ENCODE peak calls at places on chromosome 5, in seven cellular contexts. S is CD8-positive, alpha-beta T cell; Z is stomach; C is SK-N-SH; H is HL-60; R is H9; Y is CD4-positive, alpha-beta T cell. P is an unnamed sample.

GRCh38 chr5:142976861-142977260 is 206.7 kb downstream of the ARHGAP26 start:
- DNase-seq in S (no peak), Z (no peak), C (no peak), H (peak), R (no peak), Y (no peak), P (no peak)

GRCh38 chr5:11126844-11127243 is 365.8 kb upstream of the DAP start:
- DNase-seq in S (no peak), Z (no peak), C (no peak), H (no peak), R (no peak), Y (no peak), P (no peak)

GRCh38 chr5:4387295-4387694 is 752.8 kb upstream of the ADAMTS16 start:
- DNase-seq in S (no peak), Z (no peak), C (no peak), H (no peak), R (no peak), Y (no peak), P (no peak)

GRCh38 chr5:113212244-113212920 is 222.4 kb downstream of the TSSK1B start:
- DNase-seq in S (no peak), Z (no peak), C (peak), H (no peak), R (no peak), Y (no peak), P (no peak)

GRCh38 chr5:180340856-180341255 is 12.3 kb downstream of the GFPT2 start:
- DNase-seq in S (no peak), Z (no peak), C (no peak), H (no peak), R (no peak), Y (no peak), P (no peak)

GRCh38 chr5:134577022-134577795 is 51.7 kb downstream of the JADE2 start:
- DNase-seq in S (no peak), Z (no peak), C (peak), H (no peak), R (no peak), Y (no peak), P (no peak)

GRCh38 chr5:43315262-43315661 is 2.0 kb upstream of the HMGCS1 start:
- DNase-seq in S (no peak), Z (no peak), C (no peak), H (no peak), R (no peak), Y (no peak), P (no peak)

GRCh38 chr5:60352992-60353391 is 347.0 kb downstream of the DEPDC1B start:
- DNase-seq in S (no peak), Z (peak), C (no peak), H (no peak), R (no peak), Y (no peak), P (no peak)

GRCh38 chr5:29614202-29614601 is 1579.3 kb upstream of the CDH6 start:
- DNase-seq in S (no peak), Z (no peak), C (no peak), H (no peak), R (no peak), Y (no peak), P (no peak)

GRCh38 chr5:68320094-68320986 is 104.8 kb downstream of the PIK3R1 start:
- DNase-seq in S (no peak), Z (peak), C (no peak), H (no peak), R (no peak), Y (no peak), P (no peak)

GRCh38 chr5:26833596-26833995 is 204.8 kb downstream of the CDH9 start:
- DNase-seq in S (no peak), Z (no peak), C (no peak), H (no peak), R (no peak), Y (no peak), P (no peak)

GRCh38 chr5:18745591-18745987 is 1111.3 kb downstream of the TAF11L14 start:
- DNase-seq in S (peak), Z (no peak), C (no peak), H (peak), R (no peak), Y (no peak), P (no peak)

GRCh38 chr5:73122875-73123810 is 2.8 kb downstream of the TMEM171 start:
- DNase-seq in S (no peak), Z (no peak), C (no peak), H (no peak), R (peak), Y (no peak), P (no peak)

GRCh38 chr5:174094857-174095606 is 49.5 kb downstream of the NSG2 start:
- DNase-seq in S (no peak), Z (no peak), C (no peak), H (no peak), R (no peak), Y (no peak), P (no peak)

GRCh38 chr5:73482383-73483193 is 15.7 kb upstream of the BTF3 start:
- DNase-seq in S (no peak), Z (no peak), C (no peak), H (no peak), R (no peak), Y (no peak), P (no peak)

GRCh38 chr5:171492781-171493180 is 73.3 kb downstream of the FGF18 start:
- DNase-seq in S (no peak), Z (no peak), C (peak), H (no peak), R (peak), Y (no peak), P (no peak)

GRCh38 chr5:141338538-141339306 is at the start of gene PCDHGA2:
- DNase-seq in S (no peak), Z (no peak), C (peak), H (no peak), R (peak), Y (no peak), P (no peak)

GRCh38 chr5:158820891-158821290 is 278.8 kb downstream of the EBF1 start:
- DNase-seq in S (no peak), Z (no peak), C (no peak), H (no peak), R (no peak), Y (no peak), P (no peak)
- H3K27ac ChIP-seq in S (no peak), Z (no peak), C (no peak), H (no peak), R (no peak), Y (no peak), P (no peak)

DNA sequence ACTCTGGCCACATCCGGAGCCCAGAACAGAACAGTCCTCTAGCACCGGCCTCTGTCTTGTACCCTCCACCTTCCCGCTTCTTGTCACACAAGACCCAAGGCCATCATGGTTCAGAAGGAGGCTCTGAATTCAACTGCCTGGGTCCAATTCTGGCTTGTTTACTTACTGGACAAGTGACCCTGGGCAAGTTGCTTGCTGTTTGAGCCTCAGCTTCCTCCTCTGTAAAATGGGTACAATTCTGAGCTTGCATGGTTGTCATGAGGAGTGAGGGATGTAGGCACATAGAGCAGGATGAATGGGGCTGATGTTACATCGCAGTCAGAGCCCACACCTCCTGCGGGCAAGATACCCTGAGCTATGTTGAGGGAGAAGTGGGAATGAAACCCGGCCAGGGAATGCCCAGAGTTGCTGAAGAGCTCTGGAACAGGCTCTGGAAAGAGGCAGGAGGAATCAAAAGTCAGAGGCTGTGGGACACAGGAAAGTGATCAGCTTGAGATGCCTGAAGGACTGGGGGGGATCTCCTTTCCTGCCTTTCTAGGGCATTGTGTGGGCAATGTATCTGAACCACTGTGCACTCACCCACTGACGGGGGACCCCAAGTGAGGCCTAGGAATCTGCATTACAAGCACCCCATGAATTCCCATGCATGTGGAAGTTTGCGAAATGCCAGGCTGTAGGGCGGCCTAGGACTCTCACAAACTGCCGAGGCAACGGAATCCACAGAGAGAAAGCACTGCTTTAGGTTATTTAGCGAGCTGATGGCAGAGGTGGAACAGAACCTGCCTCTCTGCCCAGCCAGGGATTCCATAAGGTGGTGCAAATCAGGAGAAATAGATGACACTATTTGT is 29.4 kb upstream of the IL17B start:
- DNase-seq in S (no peak), Z (no peak), C (no peak), H (no peak), R (no peak), Y (no peak), P (no peak)
- H3K27ac ChIP-seq in S (no peak), Z (peak), C (no peak), H (no peak), R (no peak), Y (no peak), P (no peak)

DNA sequence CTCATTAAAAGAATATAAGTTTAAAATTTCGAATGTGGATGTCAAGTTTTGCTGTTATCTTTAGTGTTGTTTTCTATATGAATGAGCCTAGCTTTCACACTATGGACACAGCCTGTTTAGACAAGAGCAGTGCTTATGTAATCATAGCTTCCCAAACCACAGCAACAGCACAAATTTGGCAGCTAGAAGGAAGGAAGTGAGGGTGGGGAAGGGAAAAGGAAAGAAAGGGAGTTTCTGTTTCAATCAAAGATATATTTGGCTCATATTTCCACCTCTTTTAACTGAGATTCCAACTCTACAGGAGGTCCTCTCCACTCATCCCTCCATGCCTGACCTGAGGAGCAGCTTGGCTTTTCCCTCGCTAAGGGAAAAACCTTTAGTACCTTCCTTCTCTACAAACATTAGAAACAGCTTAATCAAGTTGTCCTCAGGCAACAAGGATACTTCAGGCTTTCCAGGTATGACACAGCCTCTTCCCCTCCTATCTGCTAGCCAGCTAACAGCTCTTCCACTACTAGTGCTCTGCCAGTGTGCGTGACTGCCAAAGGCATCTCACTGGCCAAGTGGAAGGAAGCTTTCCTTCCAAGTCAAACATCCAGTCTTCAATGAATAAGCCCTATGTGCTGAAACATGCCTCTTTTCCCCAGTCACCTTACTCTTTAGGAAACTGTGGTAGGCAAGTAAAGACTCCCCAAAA is 268.6 kb upstream of the PTGER4 start:
- DNase-seq in S (no peak), Z (no peak), C (no peak), H (peak), R (no peak), Y (no peak), P (no peak)
- H3K27ac ChIP-seq in S (peak), Z (peak), C (no peak), H (peak), R (no peak), Y (peak), P (no peak)

DNA sequence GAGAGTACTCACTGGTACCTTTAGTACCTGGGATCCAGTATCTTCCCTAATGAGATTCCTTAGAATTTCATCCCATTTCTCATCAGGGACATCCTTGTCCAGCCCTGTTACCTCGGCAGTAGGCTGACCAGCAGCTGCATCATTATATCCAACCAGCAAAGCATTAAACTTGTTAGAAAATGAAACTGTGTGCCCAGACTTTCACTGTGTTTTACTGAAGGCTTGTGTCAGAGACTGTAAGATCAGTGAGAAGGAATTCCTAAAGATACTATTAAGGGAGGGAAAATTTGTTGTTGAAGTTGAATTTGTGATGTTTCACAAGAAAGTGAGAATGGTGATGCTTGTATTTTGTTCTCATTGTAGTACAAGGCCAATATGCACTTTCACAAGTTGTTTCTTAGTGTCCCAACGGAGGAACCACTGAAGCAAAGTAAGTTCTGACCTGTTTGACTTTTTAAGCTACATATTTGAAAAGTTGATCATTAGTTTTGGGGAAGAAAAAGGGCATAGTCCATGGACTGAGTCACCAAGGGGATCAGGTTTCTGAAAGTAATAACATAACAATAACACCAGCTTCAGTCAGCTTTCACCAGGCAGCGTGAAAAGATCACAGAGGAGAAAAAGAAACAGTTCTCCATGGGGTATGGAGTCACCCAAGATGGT is 48.8 kb downstream of the GRAMD2B start:
- DNase-seq in S (no peak), Z (no peak), C (no peak), H (no peak), R (no peak), Y (no peak), P (no peak)
- H3K27ac ChIP-seq in S (no peak), Z (no peak), C (peak), H (no peak), R (no peak), Y (no peak), P (no peak)

DNA sequence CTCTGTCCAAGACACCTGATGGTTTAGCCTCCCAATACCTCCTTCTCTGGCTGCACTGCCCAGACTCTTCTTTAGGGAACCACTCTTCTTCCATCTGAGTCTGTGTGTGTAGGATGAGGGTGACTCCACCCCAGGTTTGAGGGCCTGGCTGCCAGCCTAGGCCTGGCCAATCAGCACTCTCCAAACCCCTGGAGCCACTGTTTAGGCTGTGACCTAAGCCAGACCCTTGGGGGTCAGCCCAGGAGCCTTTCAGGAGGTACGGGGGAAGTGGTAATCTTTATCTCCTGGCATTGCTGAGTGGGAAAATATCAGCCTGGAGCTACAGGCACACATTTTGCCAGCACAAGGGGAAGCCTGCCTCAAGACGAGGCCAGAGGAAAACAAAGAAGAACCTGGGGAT is 6.2 kb upstream of the ERGIC1 start:
- DNase-seq in S (no peak), Z (no peak), C (no peak), H (no peak), R (peak), Y (no peak), P (no peak)
- H3K27ac ChIP-seq in S (no peak), Z (no peak), C (no peak), H (no peak), R (no peak), Y (no peak), P (no peak)

DNA sequence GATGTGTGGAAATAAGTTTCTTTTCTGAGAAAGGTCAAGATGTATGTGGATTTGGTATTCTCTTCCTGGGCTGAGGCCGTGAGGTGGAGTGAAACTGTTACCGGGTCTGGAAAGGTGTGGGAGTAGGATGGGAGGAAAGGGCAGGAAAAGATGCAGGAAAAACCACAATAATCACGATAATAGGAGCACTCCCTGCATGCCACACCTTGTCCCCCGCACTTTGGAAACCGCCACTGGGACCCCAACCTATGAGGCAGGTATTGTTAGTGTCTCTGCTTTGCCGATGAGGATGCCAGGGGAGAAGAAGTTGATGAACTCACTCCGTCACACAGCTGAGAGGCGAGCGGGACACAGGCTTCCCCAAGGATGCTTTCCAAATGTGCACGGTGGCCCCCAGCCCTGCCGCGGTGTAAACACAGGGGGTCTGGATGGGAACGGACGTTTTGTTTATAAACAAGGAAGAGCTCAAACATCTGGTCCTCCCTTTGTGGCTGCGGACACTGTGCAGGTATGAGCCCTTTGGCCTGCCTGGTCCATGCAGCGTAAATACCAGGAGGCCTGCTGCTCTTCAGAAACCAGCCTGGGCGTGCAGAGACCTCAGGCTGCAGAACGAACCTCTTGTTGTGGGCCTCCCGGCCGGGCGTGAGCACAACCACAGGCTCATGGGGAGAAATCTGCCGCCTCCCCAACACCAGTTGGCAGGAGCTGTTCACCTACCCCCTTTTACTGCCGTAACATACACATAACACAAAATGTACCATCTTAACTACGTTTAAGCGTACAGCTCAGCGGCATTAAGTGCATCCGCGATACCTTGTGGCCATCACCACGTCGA is 126.7 kb downstream of the COL23A1 start:
- DNase-seq in S (no peak), Z (peak), C (no peak), H (no peak), R (no peak), Y (no peak), P (no peak)
- H3K27ac ChIP-seq in S (no peak), Z (no peak), C (no peak), H (peak), R (no peak), Y (no peak), P (no peak)

GRCh38 chr5:7814816-7815215 is 36.1 kb downstream of the CFAP90 start:
- DNase-seq in S (no peak), Z (no peak), C (no peak), H (no peak), R (no peak), Y (no peak), P (no peak)

GRCh38 chr5:7815757-7816534 is 35.0 kb downstream of the CFAP90 start:
- DNase-seq in S (peak), Z (peak), C (peak), H (peak), R (peak), Y (peak), P (peak)

GRCh38 chr5:7811715-7812114 is 39.2 kb downstream of the CFAP90 start:
- DNase-seq in S (no peak), Z (no peak), C (no peak), H (no peak), R (no peak), Y (no peak), P (no peak)

GRCh38 chr5:7813576-7813975 is 37.4 kb downstream of the CFAP90 start:
- DNase-seq in S (no peak), Z (no peak), C (no peak), H (no peak), R (no peak), Y (no peak), P (no peak)

DNA sequence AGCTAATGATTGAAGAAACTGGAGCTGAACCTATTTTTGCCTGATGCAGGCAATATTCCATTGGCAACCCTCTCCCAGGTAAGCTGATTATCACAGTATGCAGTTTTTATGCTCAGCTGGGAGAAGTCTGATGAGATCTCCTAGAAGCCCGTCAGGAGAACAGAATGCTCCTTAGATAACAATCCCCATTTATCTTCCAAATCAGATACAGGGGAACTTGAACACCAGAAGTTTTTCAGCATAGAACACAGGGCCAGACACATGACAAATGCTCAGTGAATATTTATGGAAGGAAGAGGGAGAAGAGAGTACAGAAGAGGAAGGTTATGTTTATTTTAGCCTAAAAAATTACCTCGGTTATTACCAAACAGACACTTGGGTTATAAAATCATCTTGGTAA is 37.9 kb downstream of the CFAP90 start:
- DNase-seq in S (no peak), Z (no peak), C (no peak), H (no peak), R (no peak), Y (no peak), P (no peak)
- H3K27ac ChIP-seq in S (no peak), Z (no peak), C (no peak), H (no peak), R (no peak), Y (no peak), P (peak)

GRCh38 chr5:104048231-104048630 is 485.6 kb upstream of the NUDT12 start:
- DNase-seq in S (no peak), Z (no peak), C (no peak), H (no peak), R (no peak), Y (no peak), P (no peak)

GRCh38 chr5:104045987-104046386 is 483.4 kb upstream of the NUDT12 start:
- DNase-seq in S (no peak), Z (no peak), C (no peak), H (no peak), R (no peak), Y (no peak), P (no peak)

GRCh38 chr5:104053057-104053666 is 490.6 kb upstream of the NUDT12 start:
- DNase-seq in S (no peak), Z (no peak), C (no peak), H (no peak), R (no peak), Y (no peak), P (no peak)

DNA sequence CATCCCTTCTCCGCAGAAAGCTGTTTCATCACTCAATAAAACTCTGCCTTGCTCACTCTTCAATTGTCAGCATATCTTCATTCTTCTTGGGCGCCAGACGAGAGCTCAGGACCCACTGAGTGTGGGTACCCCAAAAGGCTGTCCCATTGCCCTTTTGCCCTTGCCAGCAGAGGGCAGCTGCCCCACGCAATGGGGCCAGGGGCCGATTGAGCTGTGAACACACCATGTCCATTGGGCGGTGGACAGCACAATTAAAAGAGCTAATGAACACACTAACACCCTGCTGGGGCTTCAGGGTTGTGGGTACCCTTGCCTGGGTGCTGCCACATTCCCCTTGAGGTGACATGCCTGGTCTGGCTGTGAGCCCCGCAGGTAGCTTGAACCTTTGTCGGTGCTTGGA is 487.2 kb upstream of the NUDT12 start:
- DNase-seq in S (no peak), Z (no peak), C (no peak), H (no peak), R (no peak), Y (no peak), P (no peak)
- H3K27ac ChIP-seq in S (no peak), Z (no peak), C (no peak), H (no peak), R (no peak), Y (no peak), P (no peak)

GRCh38 chr5:72109625-72110024 is 2.4 kb downstream of the MAP1B start:
- DNase-seq in S (no peak), Z (no peak), C (peak), H (no peak), R (no peak), Y (no peak), P (peak)
- H3K27ac ChIP-seq in S (no peak), Z (peak), C (peak), H (no peak), R (no peak), Y (no peak), P (peak)

P was measured in caudate nucleus.